ENCODE peak calls at places on chromosome 7, in five cellular contexts. E, I, O, L and S are unnamed samples.
A peak's percentile ranks its signal among the peaks of the same experiment; 100 is the strongest.

GRCh38 chr7:14747701-14748100 is 154.8 kb downstream of the DGKB start:
- DNase-seq in L (no peak), O (no peak), E (peak; percentile 14), I (no peak), S (no peak)

GRCh38 chr7:4288791-4289190 is 393.3 kb upstream of the FOXK1 start:
- DNase-seq in O (no peak), E (no peak), I (no peak), L (no peak), S (no peak)

GRCh38 chr7:41877118-41877517 is 174.2 kb upstream of the INHBA start:
- DNase-seq in E (no peak), I (no peak), O (peak; percentile 9), L (no peak), S (no peak)

GRCh38 chr7:66964391-66964790 is 31.0 kb downstream of the SBDS start:
- DNase-seq in I (no peak), E (peak; percentile 71), O (no peak), L (no peak), S (no peak)

GRCh38 chr7:72925546-72926120 is 738 bp downstream of the POM121 start:
- DNase-seq in O (no peak), E (no peak), L (no peak), I (no peak), S (no peak)

GRCh38 chr7:44395067-44395466 is 69.7 kb upstream of the CAMK2B start:
- DNase-seq in I (no peak), E (no peak), O (no peak), L (peak; percentile 8), S (no peak)

GRCh38 chr7:1940402-1940786 is 270.3 kb downstream of the ELFN1 start:
- DNase-seq in O (no peak), L (peak; percentile 46), E (no peak), I (no peak), S (no peak)

GRCh38 chr7:962401-963081 is 8.1 kb upstream of the ADAP1 start:
- DNase-seq in E (no peak), I (no peak), L (no peak), O (no peak), S (no peak)

GRCh38 chr7:128934361-128935352 is 3.1 kb upstream of the IRF5 start:
- DNase-seq in L (no peak), O (no peak), I (no peak), E (no peak), S (no peak)

DNA sequence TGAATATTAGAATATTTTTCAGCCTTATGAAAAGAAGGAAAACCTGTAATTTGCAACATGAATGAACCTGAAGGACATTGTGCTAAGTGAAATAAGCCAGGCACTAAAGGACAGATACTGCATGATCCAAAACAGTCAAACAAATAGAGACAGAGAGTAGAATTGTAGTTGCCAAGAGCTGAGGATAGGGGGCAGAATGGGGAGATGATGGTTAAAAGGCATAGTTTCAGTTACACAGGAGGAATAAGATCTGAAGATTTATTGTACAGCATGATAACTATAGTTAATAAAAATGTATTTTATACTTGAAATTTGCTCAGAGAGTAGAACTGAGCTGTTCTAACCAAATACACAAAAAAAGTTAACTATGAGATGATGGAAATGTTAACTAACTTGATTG is 149.0 kb upstream of the TMEM106B start:
- DNase-seq in I (no peak), E (no peak), O (peak; percentile 62), L (no peak), S (no peak)
- TF ChIP-seq CTCF in I (no peak), E (peak; percentile 31), O (peak; percentile 66), L (no peak), S (peak; percentile 37)

GRCh38 chr7:22549667-22550513 is 49.9 kb upstream of the STEAP1B start:
- DNase-seq in L (no peak), E (no peak), I (no peak), O (peak; percentile 93), S (peak; percentile 73)
- TF ChIP-seq CTCF in L (peak; percentile 50), E (peak; percentile 57), I (peak; percentile 53), O (peak; percentile 82), S (peak; percentile 84)

GRCh38 chr7:38716397-38716796 is 85.2 kb upstream of the AMPH start:
- DNase-seq in L (no peak), E (no peak), O (peak; percentile 66), I (no peak), S (no peak)
- TF ChIP-seq CTCF in L (no peak), E (no peak), O (peak; percentile 61), I (no peak), S (no peak)

DNA sequence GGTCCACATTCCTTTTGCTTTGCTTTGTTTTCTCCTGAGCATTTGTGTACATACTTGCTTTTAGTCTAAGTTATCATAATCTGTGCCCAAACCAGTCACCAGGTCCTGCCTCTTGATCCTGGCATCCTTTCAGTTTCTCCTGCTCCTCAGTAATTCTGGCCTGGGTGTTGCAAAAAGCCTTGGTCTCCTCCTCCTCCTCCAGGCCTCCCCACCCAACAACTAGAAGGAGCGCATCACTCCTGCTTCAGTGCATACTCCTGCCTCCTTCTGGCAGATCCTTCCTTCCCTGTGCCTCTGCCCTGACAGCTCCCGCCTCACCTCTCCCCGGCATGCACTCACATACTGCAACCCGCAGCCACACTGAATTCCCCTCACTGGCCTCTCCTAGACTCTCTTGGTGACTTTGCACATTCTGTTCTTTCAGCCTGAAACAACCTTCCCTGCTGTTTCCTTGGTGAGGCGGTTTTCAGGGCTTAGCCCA is 2.3 kb downstream of the DENND2A start:
- DNase-seq in I (no peak), L (no peak), O (peak; percentile 69), E (no peak), S (no peak)
- TF ChIP-seq CTCF in I (no peak), L (no peak), O (peak; percentile 23), E (peak; percentile 23), S (no peak)

DNA sequence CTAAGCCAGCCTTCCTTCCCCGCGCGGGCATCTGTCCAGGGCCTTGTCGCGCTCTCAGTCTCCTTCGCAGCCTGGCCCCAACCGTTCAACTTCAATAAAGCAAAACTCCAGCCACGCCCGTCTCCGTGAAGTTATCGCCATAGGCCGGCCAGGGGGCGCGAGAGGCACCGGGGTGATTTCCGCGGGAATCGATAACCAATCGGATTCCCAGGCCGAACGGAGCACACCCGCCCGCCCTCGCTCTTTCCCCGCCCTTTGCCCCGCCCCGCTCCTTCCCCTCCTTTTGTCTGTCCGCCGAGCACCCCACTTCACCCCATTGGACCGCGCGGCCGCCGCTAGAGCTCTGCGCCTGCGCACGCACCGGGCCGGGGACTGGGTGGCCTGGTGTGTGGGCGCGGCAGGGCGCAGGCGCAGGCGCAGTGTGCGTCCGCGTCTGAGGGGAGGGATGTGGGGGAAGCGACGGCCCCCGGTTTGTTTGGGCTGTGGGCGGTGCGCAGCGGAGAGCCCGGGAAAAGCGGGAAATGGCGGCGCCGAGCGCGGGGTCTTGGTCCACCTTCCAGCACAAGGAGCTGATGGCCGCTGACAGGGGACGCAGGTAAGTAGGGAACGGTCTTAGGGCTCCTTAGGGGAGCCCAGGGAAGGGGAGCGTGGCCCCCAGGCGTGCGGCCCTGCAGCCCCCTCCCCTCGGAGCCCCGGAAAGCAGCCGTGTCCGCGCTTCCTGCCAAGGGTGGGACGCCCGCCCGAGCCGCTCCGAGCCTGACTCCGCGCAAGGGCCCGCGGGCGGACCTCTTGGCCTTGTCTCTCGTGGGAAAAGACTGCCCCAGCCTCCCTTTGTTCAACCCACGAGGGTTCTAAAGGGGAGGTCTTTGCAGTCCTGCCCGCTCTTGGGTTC is at the start of gene CASP2:
- DNase-seq in L (peak; percentile 99), E (peak; percentile 81), O (peak; percentile 98), I (peak; percentile 96), S (peak; percentile 98)
- TF ChIP-seq CTCF in L (peak; percentile 30), E (no peak), O (no peak), I (peak; percentile 17), S (peak; percentile 47)

DNA sequence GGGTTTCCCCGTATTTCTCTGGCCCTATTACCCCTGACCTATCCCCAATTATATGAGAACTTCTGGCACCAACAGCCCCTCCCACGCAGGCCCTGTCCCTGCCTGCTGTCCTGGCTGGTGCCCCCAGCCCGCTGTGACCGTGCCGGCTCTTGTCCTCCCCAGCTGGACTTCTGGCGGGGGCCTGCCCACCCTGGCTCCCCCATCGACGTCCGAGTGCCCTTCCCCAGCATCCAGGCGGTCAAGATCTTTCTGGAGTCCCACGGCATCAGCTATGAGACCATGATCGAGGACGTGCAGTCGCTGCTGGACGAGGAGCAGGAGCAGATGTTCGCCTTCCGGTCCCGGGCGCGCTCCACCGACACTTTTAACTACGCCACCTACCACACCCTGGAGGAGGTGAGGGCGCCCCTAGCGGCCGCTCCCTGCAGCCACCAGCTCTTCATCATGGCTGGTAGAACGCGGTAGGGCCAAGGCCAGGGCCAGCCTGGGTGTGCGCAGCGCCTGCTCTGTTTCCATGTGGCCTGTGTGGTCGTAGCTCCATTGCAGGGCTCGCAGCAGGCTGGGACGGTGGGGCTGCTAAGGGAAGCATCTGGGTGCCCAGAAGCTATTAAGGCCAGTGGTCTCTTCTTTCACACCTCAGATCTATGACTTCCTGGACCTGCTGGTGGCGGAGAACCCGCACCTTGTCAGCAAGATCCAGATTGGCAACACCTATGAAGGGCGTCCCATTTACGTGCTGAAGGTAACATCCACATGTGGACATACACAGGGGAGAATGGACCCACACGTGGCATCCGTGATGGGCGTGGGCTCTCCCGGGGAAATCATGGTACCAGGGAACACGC is 1.4 kb downstream of the CPA1 start:
- DNase-seq in E (no peak), L (no peak), O (peak; percentile 81), I (no peak), S (no peak)
- TF ChIP-seq CTCF in E (peak; percentile 20), L (no peak), O (peak; percentile 72), I (no peak), S (peak; percentile 16)

GRCh38 chr7:75536940-75537538 is 44.9 kb downstream of the SPDYE5 start:
- DNase-seq in O (no peak), E (no peak), L (no peak), I (no peak), S (no peak)

GRCh38 chr7:75534727-75535307 is 42.7 kb downstream of the SPDYE5 start:
- DNase-seq in O (no peak), L (no peak), E (no peak), I (no peak), S (no peak)

GRCh38 chr7:75533926-75534325 is 41.8 kb downstream of the SPDYE5 start:
- DNase-seq in L (no peak), O (no peak), I (no peak), E (no peak), S (no peak)

GRCh38 chr7:75537731-75538130 is 45.6 kb downstream of the SPDYE5 start:
- DNase-seq in O (no peak), L (no peak), I (no peak), E (no peak), S (no peak)

DNA sequence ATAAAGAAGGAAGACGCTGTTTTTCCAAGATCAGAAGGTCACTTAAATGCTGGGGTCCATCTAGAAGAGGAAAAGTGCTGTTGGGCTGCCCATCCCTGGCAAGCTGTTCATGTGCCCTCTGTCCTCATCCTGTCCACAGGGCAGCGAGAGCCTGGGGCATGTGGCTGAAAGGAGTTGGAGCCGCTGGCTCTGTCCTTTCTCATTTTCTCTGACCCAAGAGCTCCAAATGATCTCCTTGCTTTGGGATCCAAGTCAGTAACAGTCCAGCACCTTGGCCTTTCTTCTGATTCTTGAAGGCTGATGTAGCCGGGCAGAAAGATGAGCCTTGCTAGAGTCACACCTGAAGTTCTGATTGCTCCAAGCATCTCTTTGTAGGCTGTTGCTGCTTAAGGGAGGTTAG is 44.4 kb downstream of the SPDYE5 start:
- DNase-seq in O (no peak), I (no peak), L (no peak), E (no peak), S (no peak)
- TF ChIP-seq CTCF in O (no peak), I (no peak), L (no peak), E (no peak), S (no peak)